ENCODE peak calls at places on chromosomes 3 and 15, in ten cellular contexts. A, P, Z, V, G, S, D, E, O and L are unnamed samples.

GRCh38 chr3:54999159-54999558 is 71.3 kb upstream of the LRTM1 start:
- DNase-seq in A (no peak), P (no peak), Z (peak), V (no peak), G (no peak), S (peak), D (no peak), E (no peak), O (no peak), L (no peak)

GRCh38 chr15:62883938-62884479 is 158.5 kb upstream of the TPM1 start:
- DNase-seq in A (no peak), P (no peak), Z (no peak), V (no peak), G (no peak), S (peak), D (no peak), E (no peak), O (no peak), L (no peak)

GRCh38 chr3:36132214-36132613 is 248.1 kb upstream of the STAC start:
- DNase-seq in A (no peak), P (no peak), Z (no peak), V (no peak), G (no peak), S (no peak), D (no peak), E (no peak), O (no peak), L (no peak)

GRCh38 chr15:44656913-44657312 is 6.5 kb downstream of the SPG11 start:
- DNase-seq in A (no peak), P (no peak), Z (no peak), V (no peak), G (no peak), S (no peak), D (no peak), E (no peak), O (no peak), L (no peak)

GRCh38 chr3:128313181-128313725 is 153.4 kb downstream of the DNAJB8 start:
- DNase-seq in A (no peak), P (no peak), Z (no peak), V (no peak), G (no peak), S (no peak), D (no peak), E (no peak), O (peak), L (peak)

GRCh38 chr15:25864966-25865365 is 1.8 kb upstream of the ATP10A start:
- DNase-seq in A (no peak), P (no peak), Z (no peak), V (no peak), G (no peak), S (peak), D (no peak), E (no peak), O (no peak), L (no peak)

GRCh38 chr15:50506121-50506520 is 40.3 kb downstream of the USP50 start:
- DNase-seq in A (no peak), P (no peak), Z (no peak), V (peak), G (no peak), S (no peak), D (no peak), E (no peak), O (no peak), L (no peak)

GRCh38 chr3:143302638-143303171 is 183.1 kb downstream of the CHST2 start:
- DNase-seq in A (no peak), P (no peak), Z (no peak), V (peak), G (peak), S (peak), D (no peak), E (no peak), O (no peak), L (peak)

GRCh38 chr3:37729119-37729518 is 132.6 kb upstream of the CTDSPL start:
- DNase-seq in A (no peak), P (no peak), Z (no peak), V (no peak), G (no peak), S (peak), D (no peak), E (no peak), O (no peak), L (no peak)

GRCh38 chr3:134029734-134030381 is at the start of gene SLCO2A1:
- DNase-seq in A (peak), P (peak), Z (no peak), V (no peak), G (no peak), S (peak), D (peak), E (no peak), O (no peak), L (peak)
- TF ChIP-seq POLR2A in A (no peak), P (peak), Z (no peak), V (no peak), G (no peak), S (no peak), D (no peak), E (no peak), O (peak), L (no peak)

GRCh38 chr3:168094580-168094876 is 1.2 kb downstream of the GOLIM4 start:
- DNase-seq in A (peak), P (no peak), Z (no peak), V (peak), G (no peak), S (no peak), D (no peak), E (no peak), O (no peak), L (no peak)

GRCh38 chr3:168094877-168095610 is 680 bp downstream of the GOLIM4 start:
- DNase-seq in A (peak), P (peak), Z (peak), V (peak), G (peak), S (peak), D (peak), E (peak), O (peak), L (peak)

GRCh38 chr3:168097381-168097780 is 1.7 kb upstream of the GOLIM4 start:
- DNase-seq in A (no peak), P (no peak), Z (no peak), V (no peak), G (no peak), S (no peak), D (no peak), E (no peak), O (no peak), L (no peak)

GRCh38 chr3:168096210-168096795 is 579 bp upstream of the GOLIM4 start:
- DNase-seq in A (peak), P (no peak), Z (peak), V (peak), G (peak), S (peak), D (peak), E (no peak), O (peak), L (peak)

GRCh38 chr3:168095611-168096209 is at the start of gene GOLIM4:
- DNase-seq in A (peak), P (peak), Z (peak), V (peak), G (peak), S (peak), D (peak), E (peak), O (peak), L (peak)
- TF ChIP-seq CTCF in A (no peak), P (no peak), Z (peak), V (no peak), G (peak), S (no peak), D (no peak), E (no peak), O (no peak), L (no peak)

GRCh38 chr15:70347321-70347720 is 249.6 kb upstream of the TLE3 start:
- DNase-seq in A (no peak), P (no peak), Z (no peak), V (no peak), G (no peak), S (no peak), D (no peak), E (no peak), O (no peak), L (no peak)

GRCh38 chr15:70347766-70348558 is 250.2 kb upstream of the TLE3 start:
- DNase-seq in A (no peak), P (no peak), Z (no peak), V (no peak), G (no peak), S (no peak), D (no peak), E (no peak), O (no peak), L (peak)

GRCh38 chr15:70345251-70346019 is 247.7 kb upstream of the TLE3 start:
- DNase-seq in A (no peak), P (no peak), Z (no peak), V (no peak), G (no peak), S (no peak), D (no peak), E (no peak), O (no peak), L (peak)

GRCh38 chr15:70351391-70351790 is 253.7 kb upstream of the TLE3 start:
- DNase-seq in A (no peak), P (no peak), Z (no peak), V (no peak), G (no peak), S (no peak), D (no peak), E (no peak), O (no peak), L (no peak)

GRCh38 chr15:70348581-70349344 is 251.0 kb upstream of the TLE3 start:
- DNase-seq in A (no peak), P (peak), Z (no peak), V (no peak), G (peak), S (no peak), D (peak), E (no peak), O (peak), L (peak)
- TF ChIP-seq POLR2A in A (no peak), P (no peak), Z (no peak), V (no peak), G (no peak), S (no peak), D (no peak), E (no peak), O (no peak), L (no peak)

GRCh38 chr3:27681249-27681748 is 40.8 kb downstream of the EOMES start:
- DNase-seq in A (no peak), P (peak), Z (peak), V (no peak), G (no peak), S (peak), D (no peak), E (no peak), O (no peak), L (no peak)
- TF ChIP-seq CTCF in A (no peak), P (peak), Z (peak), V (peak), G (peak), S (peak), D (peak), E (peak), O (peak), L (no peak)

DNA sequence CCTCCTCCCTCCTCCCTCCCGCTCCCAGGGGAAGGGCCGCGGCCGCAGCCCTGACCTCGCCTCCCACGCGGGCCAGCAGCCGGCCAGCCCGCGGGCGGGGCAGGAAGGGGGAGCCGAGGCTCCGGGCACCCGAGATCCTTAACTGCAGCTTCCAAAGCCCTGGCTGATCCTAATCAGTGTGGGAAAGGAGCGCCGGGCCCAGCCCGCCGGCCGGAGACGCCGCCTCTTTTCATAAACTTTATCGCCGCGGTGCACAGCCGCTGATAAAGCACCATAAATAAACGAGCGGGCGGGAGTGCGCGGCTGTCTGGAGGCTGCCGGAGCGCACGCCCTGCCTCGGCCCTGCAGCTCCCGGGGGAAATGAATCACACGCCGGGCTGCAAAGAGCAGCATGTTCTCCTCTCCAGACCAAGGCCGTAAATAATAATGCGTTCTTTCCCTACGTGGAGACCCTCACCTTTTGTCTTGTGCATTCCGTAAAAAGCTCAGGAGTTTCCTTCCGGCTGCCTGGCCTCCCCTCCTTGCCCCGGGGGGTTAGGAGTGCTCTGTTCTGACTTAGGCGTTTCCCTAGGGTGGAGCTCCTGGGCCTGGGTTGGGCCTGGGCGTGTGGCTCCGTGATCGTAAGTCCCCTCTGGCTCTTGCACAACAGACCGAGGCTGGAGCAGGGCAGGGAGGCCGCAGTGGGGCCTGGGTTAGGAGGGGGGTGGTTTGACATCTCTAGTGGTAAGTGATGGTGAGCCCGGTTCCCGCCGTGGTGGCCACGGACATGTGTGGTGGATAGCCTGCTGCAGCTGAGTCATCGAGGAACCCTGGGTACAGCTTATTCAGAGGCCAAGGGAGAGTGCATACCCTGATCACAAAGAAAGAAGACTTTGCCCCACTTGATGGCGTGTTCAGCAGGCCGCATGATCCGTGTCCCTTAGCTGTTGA is 132.6 kb upstream of the HES1 start:
- DNase-seq in A (peak), P (peak), Z (peak), V (peak), G (peak), S (peak), D (peak), E (peak), O (peak), L (peak)
- TF ChIP-seq POLR2A in A (no peak), P (peak), Z (peak), V (no peak), G (no peak), S (no peak), D (peak), E (no peak), O (no peak), L (no peak)

DNA sequence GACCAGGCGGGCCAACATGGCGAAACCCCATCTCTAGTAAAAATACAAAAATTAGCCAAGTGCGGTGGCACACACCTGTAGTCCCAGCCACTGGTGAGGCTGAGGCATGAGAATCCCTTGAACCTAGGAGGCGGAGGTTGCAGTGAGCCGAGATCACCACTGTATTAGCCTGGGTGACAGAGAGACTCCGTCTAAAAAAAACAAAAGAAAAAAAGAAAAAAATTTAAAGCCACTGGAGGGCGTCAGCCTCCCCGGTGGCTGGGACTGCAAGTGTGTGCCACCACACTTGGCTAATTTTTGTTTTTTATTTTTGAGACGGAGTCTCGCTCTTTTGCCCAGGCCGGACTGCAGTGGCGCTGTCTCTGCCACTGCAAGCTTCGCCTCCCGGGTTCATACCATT is 7.9 kb downstream of the RTF1 start:
- DNase-seq in A (no peak), P (no peak), Z (no peak), V (no peak), G (no peak), S (no peak), D (no peak), E (no peak), O (no peak), L (no peak)
- TF ChIP-seq CTCF in A (no peak), P (no peak), Z (peak), V (no peak), G (no peak), S (no peak), D (no peak), E (no peak), O (no peak), L (no peak)

GRCh38 chr3:9388142-9388541 is 9.3 kb upstream of the SETD5 start:
- DNase-seq in A (no peak), P (no peak), Z (no peak), V (no peak), G (no peak), S (no peak), D (no peak), E (no peak), O (no peak), L (no peak)
- TF ChIP-seq POLR2A in A (no peak), P (no peak), Z (peak), V (no peak), G (no peak), S (no peak), D (no peak), E (no peak), O (no peak), L (no peak)